ENCODE peak calls at places on chromosomes 16 and 17, in four cellular contexts. One of them, this sample, is unnamed.

GRCh38 chr16:68126395-68126794 is 41.2 kb downstream of the NFATC3 start:
- DNase-seq in spleen: no peak
- DNase-seq in psoas muscle: no peak
- DNase-seq in HCT116: no peak
- DNase-seq in this sample: no peak

GRCh38 chr16:22693670-22694340 is 120.2 kb upstream of the HS3ST2 start:
- DNase-seq in spleen: no peak
- DNase-seq in psoas muscle: no peak
- DNase-seq in HCT116: no peak
- DNase-seq in this sample: no peak

GRCh38 chr16:31487720-31488629 is 5.1 kb downstream of the SLC5A2 start:
- DNase-seq in spleen: peak
- DNase-seq in psoas muscle: peak
- DNase-seq in HCT116: no peak
- DNase-seq in this sample: peak

GRCh38 chr16:85347213-85347591 is 234.9 kb upstream of the CIBAR2 start:
- DNase-seq in spleen: no peak
- DNase-seq in psoas muscle: no peak
- DNase-seq in HCT116: no peak
- DNase-seq in this sample: peak

GRCh38 chr17:70060415-70060814 is 14.6 kb upstream of the KCNJ16 start:
- DNase-seq in spleen: no peak
- DNase-seq in psoas muscle: no peak
- DNase-seq in HCT116: no peak
- DNase-seq in this sample: no peak

GRCh38 chr16:1509307-1510221 is 16.4 kb downstream of the TELO2 start:
- DNase-seq in spleen: peak
- DNase-seq in psoas muscle: peak
- DNase-seq in HCT116: no peak
- DNase-seq in this sample: no peak

GRCh38 chr17:3985800-3986199 is 21.6 kb upstream of the ATP2A3 start:
- DNase-seq in spleen: no peak
- DNase-seq in psoas muscle: no peak
- DNase-seq in HCT116: no peak
- DNase-seq in this sample: no peak

GRCh38 chr17:46782250-46782953 is 36.1 kb downstream of the WNT3 start:
- DNase-seq in spleen: no peak
- DNase-seq in psoas muscle: no peak
- DNase-seq in HCT116: no peak
- DNase-seq in this sample: peak

GRCh38 chr17:40347319-40348135 is 17.0 kb downstream of the GJD3 start:
- DNase-seq in spleen: no peak
- DNase-seq in psoas muscle: no peak
- DNase-seq in HCT116: no peak
- DNase-seq in this sample: no peak

GRCh38 chr17:83183951-83184506 is 104.6 kb downstream of the METRNL start:
- DNase-seq in spleen: no peak
- DNase-seq in psoas muscle: no peak
- DNase-seq in HCT116: no peak
- DNase-seq in this sample: peak

GRCh38 chr16:7303677-7304200 is 28.9 kb upstream of the RBFOX1 start:
- DNase-seq in spleen: no peak
- DNase-seq in psoas muscle: no peak
- DNase-seq in HCT116: no peak
- DNase-seq in this sample: no peak

GRCh38 chr17:16406742-16407674 is 8.4 kb upstream of the TRPV2 start:
- DNase-seq in spleen: peak
- DNase-seq in psoas muscle: peak
- DNase-seq in HCT116: no peak
- DNase-seq in this sample: no peak

GRCh38 chr17:37750768-37751466 is 6.1 kb upstream of the HNF1B start:
- DNase-seq in spleen: no peak
- DNase-seq in psoas muscle: no peak
- DNase-seq in HCT116: no peak
- DNase-seq in this sample: no peak

GRCh38 chr17:48997827-48998556 is 807 bp downstream of the IGF2BP1 start:
- DNase-seq in spleen: no peak
- DNase-seq in psoas muscle: no peak
- DNase-seq in HCT116: no peak
- DNase-seq in this sample: peak

GRCh38 chr17:40530988-40531971 is 29.9 kb upstream of the TNS4 start:
- DNase-seq in spleen: peak
- DNase-seq in psoas muscle: no peak
- DNase-seq in HCT116: no peak
- DNase-seq in this sample: no peak

GRCh38 chr16:25289466-25289865 is 31.8 kb upstream of the ZKSCAN2 start:
- DNase-seq in spleen: no peak
- DNase-seq in psoas muscle: no peak
- DNase-seq in HCT116: no peak
- DNase-seq in this sample: no peak

GRCh38 chr17:56358651-56359050 is 205.4 kb downstream of the ANKFN1 start:
- DNase-seq in spleen: no peak
- DNase-seq in psoas muscle: no peak
- DNase-seq in HCT116: peak
- DNase-seq in this sample: no peak

GRCh38 chr16:78297066-78297666 is 197.7 kb downstream of the WWOX start:
- DNase-seq in spleen: no peak
- DNase-seq in psoas muscle: no peak
- DNase-seq in HCT116: no peak
- DNase-seq in this sample: no peak

GRCh38 chr16:13923703-13924298 is 3.8 kb downstream of the ERCC4 start:
- DNase-seq in spleen: no peak
- DNase-seq in psoas muscle: no peak
- DNase-seq in HCT116: peak
- DNase-seq in this sample: no peak

GRCh38 chr17:67312265-67312664 is 54.1 kb downstream of the PSMD12 start:
- DNase-seq in spleen: no peak
- DNase-seq in psoas muscle: no peak
- DNase-seq in HCT116: no peak
- DNase-seq in this sample: no peak

GRCh38 chr16:26787924-26788323 is 278.8 kb upstream of the C16orf82 start:
- DNase-seq in spleen: no peak
- DNase-seq in psoas muscle: no peak
- DNase-seq in HCT116: peak
- DNase-seq in this sample: no peak

GRCh38 chr16:22948058-22948602 is 134.2 kb downstream of the HS3ST2 start:
- DNase-seq in spleen: no peak
- DNase-seq in psoas muscle: no peak
- DNase-seq in HCT116: no peak
- DNase-seq in this sample: no peak

GRCh38 chr17:27232328-27232727 is 61.6 kb upstream of the WSB1 start:
- DNase-seq in spleen: no peak
- DNase-seq in psoas muscle: no peak
- DNase-seq in HCT116: no peak
- DNase-seq in this sample: no peak

GRCh38 chr17:37026534-37026875 is 77.8 kb downstream of the AATF start:
- DNase-seq in spleen: no peak
- DNase-seq in psoas muscle: no peak
- DNase-seq in HCT116: no peak
- DNase-seq in this sample: no peak

GRCh38 chr17:2709173-2709661 is 2.3 kb downstream of the CLUH start:
- DNase-seq in spleen: no peak
- DNase-seq in psoas muscle: peak
- DNase-seq in HCT116: no peak
- DNase-seq in this sample: no peak

GRCh38 chr17:9676742-9677387 is 31.5 kb downstream of the USP43 start:
- DNase-seq in spleen: no peak
- DNase-seq in psoas muscle: no peak
- DNase-seq in HCT116: peak
- DNase-seq in this sample: no peak

GRCh38 chr17:43533699-43534098 is 12.4 kb downstream of the ETV4 start:
- DNase-seq in spleen: no peak
- DNase-seq in psoas muscle: no peak
- DNase-seq in HCT116: no peak
- DNase-seq in this sample: peak
- TF ChIP-seq CTCF in spleen: no peak
- TF ChIP-seq CTCF in psoas muscle: no peak
- TF ChIP-seq CTCF in HCT116: peak
- TF ChIP-seq CTCF in this sample: no peak

GRCh38 chr17:77737442-77738265 is 220.8 kb upstream of the TNRC6C start:
- DNase-seq in spleen: no peak
- DNase-seq in psoas muscle: no peak
- DNase-seq in HCT116: no peak
- DNase-seq in this sample: no peak
- H3K27ac ChIP-seq in spleen: no peak
- H3K27ac ChIP-seq in psoas muscle: peak
- H3K27ac ChIP-seq in HCT116: no peak
- H3K27ac ChIP-seq in this sample: peak

DNA sequence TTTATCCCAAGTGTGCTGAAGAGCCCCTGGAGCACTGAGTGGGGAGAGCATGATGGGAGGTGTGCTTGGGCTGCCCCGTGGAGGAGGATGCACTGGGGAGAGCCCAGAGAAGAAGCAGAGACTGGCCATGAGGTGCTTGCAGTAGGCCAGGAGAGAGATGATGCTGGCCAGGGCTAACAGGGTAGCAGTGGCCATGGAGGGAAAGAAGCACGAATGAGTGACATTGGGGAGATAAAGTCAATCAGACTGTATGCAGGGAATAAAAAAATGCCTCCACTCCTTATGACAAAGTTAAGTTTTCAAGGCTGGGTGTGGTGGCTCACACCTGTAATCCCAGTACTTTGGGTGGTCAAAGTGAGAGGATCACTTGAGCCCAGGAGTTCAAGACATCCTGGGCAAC is 5.4 kb upstream of the TMEM220 start:
- DNase-seq in spleen: no peak
- DNase-seq in psoas muscle: no peak
- DNase-seq in HCT116: no peak
- DNase-seq in this sample: no peak
- TF ChIP-seq CTCF in spleen: no peak
- TF ChIP-seq CTCF in psoas muscle: no peak
- TF ChIP-seq CTCF in HCT116: no peak
- TF ChIP-seq CTCF in this sample: no peak

GRCh38 chr17:20085283-20085875 is 76.2 kb downstream of the SPECC1 start:
- DNase-seq in spleen: no peak
- DNase-seq in psoas muscle: no peak
- DNase-seq in HCT116: no peak
- DNase-seq in this sample: no peak

GRCh38 chr17:20084621-20085282 is 75.6 kb downstream of the SPECC1 start:
- DNase-seq in spleen: no peak
- DNase-seq in psoas muscle: no peak
- DNase-seq in HCT116: no peak
- DNase-seq in this sample: no peak

GRCh38 chr17:20083460-20083859 is 74.3 kb downstream of the SPECC1 start:
- DNase-seq in spleen: no peak
- DNase-seq in psoas muscle: no peak
- DNase-seq in HCT116: no peak
- DNase-seq in this sample: no peak

GRCh38 chr17:20087538-20088250 is 78.5 kb downstream of the SPECC1 start:
- DNase-seq in spleen: no peak
- DNase-seq in psoas muscle: no peak
- DNase-seq in HCT116: no peak
- DNase-seq in this sample: no peak

DNA sequence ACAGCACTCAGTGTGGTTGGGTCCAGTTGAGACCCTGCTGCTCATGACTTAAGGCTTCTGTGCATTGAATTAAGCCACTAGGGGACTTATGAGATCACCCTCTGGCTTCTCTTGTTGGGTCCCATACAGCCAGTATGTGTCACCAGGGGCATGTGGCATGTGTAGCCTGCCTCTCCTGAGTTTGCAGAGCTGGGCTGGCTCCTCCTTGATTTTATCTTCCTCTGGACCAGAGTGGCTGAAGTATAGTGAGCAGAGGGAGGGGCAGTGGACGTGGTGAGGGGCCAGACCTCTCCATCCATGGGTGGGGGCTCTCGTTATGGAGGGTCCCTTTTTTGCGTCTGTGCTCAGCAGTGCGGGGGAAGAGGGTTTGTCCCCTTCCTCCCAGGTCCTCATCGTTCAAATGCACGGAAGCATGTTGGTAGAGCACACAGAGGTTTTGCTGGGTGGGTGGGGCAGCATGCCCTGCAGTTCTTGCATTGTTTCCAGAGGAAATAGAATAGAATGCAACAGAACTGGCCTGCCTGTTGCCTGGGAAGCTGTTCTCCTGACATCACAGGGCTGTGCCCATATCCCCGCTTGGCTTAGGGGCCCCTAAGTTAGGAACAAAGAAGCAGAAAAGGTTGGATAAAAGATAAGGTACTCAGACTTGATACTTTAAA is 77.4 kb downstream of the SPECC1 start:
- DNase-seq in spleen: no peak
- DNase-seq in psoas muscle: no peak
- DNase-seq in HCT116: no peak
- DNase-seq in this sample: no peak
- H3K27ac ChIP-seq in spleen: no peak
- H3K27ac ChIP-seq in psoas muscle: peak
- H3K27ac ChIP-seq in HCT116: no peak
- H3K27ac ChIP-seq in this sample: no peak

DNA sequence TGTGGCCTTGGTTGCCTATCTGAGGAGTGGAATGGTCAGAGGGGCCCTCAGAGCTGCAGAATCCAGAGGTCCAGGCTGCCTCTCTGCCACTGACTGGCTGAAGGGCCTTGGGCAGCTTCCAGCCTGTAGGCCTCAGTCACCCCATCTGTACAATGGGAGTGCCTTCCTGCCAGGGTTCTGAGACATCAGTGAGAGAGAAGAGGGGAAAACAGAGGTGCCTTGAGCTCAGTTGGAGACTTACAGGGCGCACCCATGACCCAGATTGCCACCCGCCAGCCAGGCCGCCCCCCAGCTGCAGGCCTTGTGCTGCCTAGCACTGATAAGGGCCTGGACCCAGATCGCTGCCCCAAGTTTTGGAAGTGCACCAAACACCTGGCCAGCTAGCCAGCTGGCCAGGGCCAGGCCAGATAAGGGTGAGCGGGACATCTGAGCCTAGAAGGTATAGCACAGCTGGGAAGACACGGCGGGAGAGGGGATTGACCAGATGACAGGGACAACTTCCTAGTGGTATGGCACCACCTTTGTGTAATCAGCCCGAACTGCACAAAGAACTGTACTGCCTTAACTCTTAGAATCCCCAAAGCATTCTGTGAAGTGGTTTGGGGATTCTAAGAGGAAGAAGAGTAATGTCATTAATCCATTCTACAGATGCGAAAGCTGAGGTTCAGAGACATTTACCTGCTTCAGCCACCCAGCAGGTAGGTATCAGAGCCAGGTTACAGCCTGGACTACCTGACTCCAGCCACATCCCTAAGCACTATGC is 1.4 kb downstream of the SLC4A1 start:
- DNase-seq in spleen: no peak
- DNase-seq in psoas muscle: no peak
- DNase-seq in HCT116: no peak
- DNase-seq in this sample: peak
- TF ChIP-seq CTCF in spleen: no peak
- TF ChIP-seq CTCF in psoas muscle: no peak
- TF ChIP-seq CTCF in HCT116: no peak
- TF ChIP-seq CTCF in this sample: peak